ENCODE peak calls at places on chromosomes 6 and 20, in ten cellular contexts. E, M, W, N, T, Q, F, G, U and A are unnamed samples.

GRCh38 chr20:58088105-58088504 is 140.3 kb downstream of the ANKRD60 start:
- DNase-seq in T (peak; percentile 10), N (no peak), G (no peak), M (no peak), F (no peak), U (no peak), W (peak; percentile 2), Q (no peak), E (peak; percentile 6), A (peak; percentile 5)

GRCh38 chr6:6058054-6058444 is 51.3 kb upstream of the NRN1 start:
- DNase-seq in T (no peak), F (no peak), W (no peak), G (no peak), M (no peak), N (no peak), U (no peak), Q (no peak), E (no peak), A (no peak)

GRCh38 chr20:14790771-14791517 is 453.5 kb upstream of the FLRT3 start:
- DNase-seq in N (no peak), E (no peak), U (no peak), Q (no peak), W (no peak), F (no peak), M (no peak), T (no peak), G (no peak), A (no peak)

GRCh38 chr6:72412709-72413044 is 209.2 kb upstream of the KCNQ5 start:
- DNase-seq in Q (no peak), F (no peak), M (no peak), U (no peak), E (no peak), T (no peak), W (no peak), G (no peak), N (no peak), A (no peak)

GRCh38 chr20:60718743-60719142 is 533.3 kb upstream of the CDH4 start:
- DNase-seq in M (no peak), U (no peak), T (no peak), E (no peak), N (no peak), F (no peak), W (no peak), G (no peak), Q (no peak), A (no peak)

GRCh38 chr20:23269954-23270353 is 80.6 kb upstream of the NXT1 start:
- DNase-seq in M (peak; percentile 36), E (no peak), Q (no peak), W (no peak), G (no peak), N (no peak), T (no peak), U (no peak), F (no peak), A (no peak)

GRCh38 chr6:12751694-12752304 is 35.2 kb downstream of the PHACTR1 start:
- DNase-seq in F (peak; percentile 61), U (peak; percentile 12), Q (no peak), N (peak; percentile 42), W (no peak), M (peak; percentile 72), T (no peak), E (no peak), G (no peak), A (no peak)

GRCh38 chr20:62808211-62808865 is 3.7 kb downstream of the OGFR start:
- DNase-seq in E (peak; percentile 70), U (peak; percentile 57), G (peak; percentile 84), M (peak; percentile 64), W (peak; percentile 74), Q (peak; percentile 54), T (peak; percentile 81), F (peak; percentile 77), N (peak; percentile 73), A (no peak)

GRCh38 chr20:63627700-63628245 is 872 bp upstream of the GMEB2 start:
- DNase-seq in W (no peak), F (no peak), G (no peak), N (no peak), T (no peak), E (no peak), M (no peak), U (no peak), Q (no peak), A (no peak)

GRCh38 chr6:105993769-105994521 is 92.2 kb upstream of the PRDM1 start:
- DNase-seq in M (peak; percentile 29), U (peak; percentile 83), W (no peak), E (peak; percentile 45), T (no peak), Q (peak; percentile 36), N (peak; percentile 27), F (no peak), G (peak; percentile 70), A (no peak)

GRCh38 chr6:84967965-84968364 is 203.6 kb upstream of the TBX18 start:
- DNase-seq in T (no peak), Q (no peak), N (no peak), U (no peak), G (no peak), F (no peak), W (no peak), E (no peak), M (no peak), A (no peak)

GRCh38 chr20:37911838-37912273 is 8.9 kb downstream of the VSTM2L start:
- DNase-seq in F (no peak), N (peak; percentile 66), E (peak; percentile 74), Q (no peak), U (no peak), M (peak; percentile 64), W (no peak), G (no peak), T (no peak), A (peak; percentile 94)

GRCh38 chr6:48315051-48315719 is 204.2 kb upstream of the PTCHD4 start:
- DNase-seq in Q (no peak), F (no peak), N (no peak), W (no peak), E (no peak), G (no peak), M (no peak), T (no peak), U (no peak), A (no peak)

GRCh38 chr6:157144861-157145260 is 178.5 kb downstream of the TMEM242 start:
- DNase-seq in E (no peak), M (no peak), U (no peak), N (no peak), T (no peak), G (no peak), W (no peak), F (no peak), Q (no peak), A (peak; percentile 79)

GRCh38 chr6:10418862-10419748 is 4.2 kb upstream of the TFAP2A start:
- DNase-seq in W (no peak), G (peak; percentile 65), U (no peak), M (no peak), F (no peak), N (no peak), Q (no peak), E (no peak), T (no peak), A (no peak)

GRCh38 chr6:10416863-10417641 is 2.2 kb upstream of the TFAP2A start:
- DNase-seq in M (no peak), E (no peak), W (no peak), T (no peak), G (no peak), U (no peak), F (no peak), Q (no peak), N (no peak), A (no peak)

GRCh38 chr6:10418361-10418861 is 3.5 kb upstream of the TFAP2A start:
- DNase-seq in G (no peak), N (no peak), T (no peak), W (no peak), F (no peak), Q (no peak), E (no peak), M (no peak), U (no peak), A (no peak)

GRCh38 chr6:10416516-10416862 is 1.6 kb upstream of the TFAP2A start:
- DNase-seq in N (no peak), F (no peak), U (no peak), M (no peak), T (no peak), W (no peak), Q (no peak), E (no peak), G (no peak), A (no peak)

DNA sequence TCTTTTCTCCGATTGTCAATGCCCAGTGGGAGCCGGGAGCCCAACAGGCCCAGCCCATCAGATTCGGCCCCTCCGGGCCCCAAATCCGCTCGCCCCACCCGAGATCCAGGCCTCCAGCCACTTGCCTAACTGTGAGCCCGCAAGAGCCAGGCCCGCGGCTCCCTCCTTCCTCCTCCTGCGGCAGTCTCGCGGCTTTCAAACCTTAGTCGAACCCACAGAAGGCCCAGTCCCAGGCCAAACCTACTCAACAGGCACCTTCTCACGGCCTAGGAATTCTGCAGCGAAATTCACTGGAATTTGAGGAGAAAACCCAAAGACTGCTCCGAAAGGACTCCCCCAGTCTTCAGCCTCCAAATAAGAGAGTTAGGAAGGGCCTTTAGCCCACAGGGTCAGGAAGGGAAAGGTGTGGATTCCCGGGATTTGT is 2.8 kb upstream of the TFAP2A start:
- DNase-seq in W (no peak), T (no peak), U (no peak), G (no peak), E (no peak), M (no peak), Q (no peak), F (no peak), N (no peak), A (no peak)
- H3K27me3 ChIP-seq in W (peaks cover 36% of the 10 kb centered on the region), T (peaks cover 100% of the 10 kb centered on the region), U (no peaks in the 10 kb centered on the region), G (peaks cover 100% of the 10 kb centered on the region), E (peaks cover 93% of the 10 kb centered on the region), M (peaks cover 100% of the 10 kb centered on the region), Q (peaks cover 97% of the 10 kb centered on the region), F (peaks cover 2% of the 10 kb centered on the region), N (peaks cover 100% of the 10 kb centered on the region), A (peaks cover 74% of the 10 kb centered on the region)

DNA sequence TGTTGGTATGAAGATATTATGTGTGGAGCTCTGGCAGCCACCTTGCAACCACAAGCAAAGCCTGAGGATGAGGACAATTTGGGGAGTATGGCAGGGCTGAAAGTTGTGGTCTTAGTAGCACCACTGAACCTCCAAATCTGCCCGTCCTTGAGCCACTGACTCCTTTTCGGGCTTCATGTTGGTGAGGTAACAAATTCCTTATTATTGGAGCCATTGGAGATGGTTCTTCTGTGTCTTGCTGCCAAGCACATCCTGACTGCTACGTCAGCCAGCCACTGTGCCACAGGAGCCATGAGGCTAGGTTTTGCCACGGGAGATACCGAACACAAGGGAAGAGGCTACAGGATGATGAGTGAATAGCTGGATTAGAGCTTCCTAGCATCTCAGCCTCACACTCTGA is 201.6 kb downstream of the BMP7 start:
- DNase-seq in E (no peak), G (peak; percentile 36), F (no peak), M (no peak), T (peak; percentile 17), Q (no peak), N (no peak), W (no peak), U (no peak), A (peak; percentile 37)
- H3K27me3 ChIP-seq in E (no peaks in the 10 kb centered on the region), G (peaks cover 34% of the 10 kb centered on the region), F (no peaks in the 10 kb centered on the region), M (peaks cover 21% of the 10 kb centered on the region), T (peaks cover 18% of the 10 kb centered on the region), Q (peaks cover 1% of the 10 kb centered on the region), N (no peaks in the 10 kb centered on the region), W (no peaks in the 10 kb centered on the region), U (no peaks in the 10 kb centered on the region), A (no peaks in the 10 kb centered on the region)

GRCh38 chr6:1392813-1393640 is 3.7 kb downstream of the FOXF2 start:
- DNase-seq in E (no peak), M (no peak), U (peak; percentile 76), F (no peak), N (no peak), Q (no peak), T (no peak), W (no peak), G (no peak), A (no peak)
- H3K27me3 ChIP-seq in E (peaks cover 78% of the 10 kb centered on the region), M (peaks cover 100% of the 10 kb centered on the region), U (no peaks in the 10 kb centered on the region), F (no peaks in the 10 kb centered on the region), N (peaks cover 99% of the 10 kb centered on the region), Q (peaks cover 61% of the 10 kb centered on the region), T (peaks cover 89% of the 10 kb centered on the region), W (peaks cover 9% of the 10 kb centered on the region), G (peaks cover 86% of the 10 kb centered on the region), A (peaks cover 82% of the 10 kb centered on the region)

GRCh38 chr20:59385461-59385860 is 85.0 kb downstream of the EDN3 start:
- DNase-seq in G (no peak), W (no peak), M (no peak), F (no peak), Q (no peak), T (no peak), E (no peak), U (no peak), N (no peak), A (no peak)
- H3K27me3 ChIP-seq in G (no peaks in the 10 kb centered on the region), W (no peaks in the 10 kb centered on the region), M (peaks cover 19% of the 10 kb centered on the region), F (no peaks in the 10 kb centered on the region), Q (no peaks in the 10 kb centered on the region), T (peaks cover 54% of the 10 kb centered on the region), E (no peaks in the 10 kb centered on the region), U (no peaks in the 10 kb centered on the region), N (peaks cover 86% of the 10 kb centered on the region), A (peaks cover 25% of the 10 kb centered on the region)